ENCODE peak calls at places on chromosome 6, in four cellular contexts. G is T-helper 2 cell; R is WTC11; I is activated naive CD8-positive, alpha-beta T cell treated with anti-CD3 and anti-CD28 coated beads for 36 hours. Q is an unnamed sample.

GRCh38 chr6:131894735-131895424 is 56.3 kb downstream of the CCN2 start:
- DNase-seq in R (no peak), G (no peak), I (no peak), Q (no peak)

GRCh38 chr6:5667737-5668136 is 339.0 kb downstream of the NRN1 start:
- DNase-seq in G (no peak), R (no peak), I (no peak), Q (no peak)

GRCh38 chr6:123803456-123803861 is 206 bp upstream of the NKAIN2 start:
- DNase-seq in R (no peak), I (peak), G (no peak), Q (no peak)

GRCh38 chr6:137827411-137827940 is 39.6 kb upstream of the TNFAIP3 start:
- DNase-seq in G (no peak), R (no peak), I (no peak), Q (no peak)

GRCh38 chr6:38715016-38715809 is at the start of gene DNAH8:
- DNase-seq in I (peak), R (peak), G (no peak), Q (no peak)

GRCh38 chr6:125835221-125835744 is 44.5 kb downstream of the NCOA7 start:
- DNase-seq in I (no peak), R (no peak), G (no peak), Q (no peak)

GRCh38 chr6:170208171-170208601 is 82.7 kb downstream of the DLL1 start:
- DNase-seq in I (no peak), G (no peak), R (no peak), Q (no peak)

GRCh38 chr6:54516331-54516730 is 208.1 kb downstream of the TINAG start:
- DNase-seq in G (no peak), I (no peak), R (no peak), Q (no peak)

GRCh38 chr6:31903957-31904356 is 2.1 kb upstream of the ZBTB12 start:
- DNase-seq in G (no peak), I (no peak), R (no peak), Q (no peak)

GRCh38 chr6:7137335-7138106 is 29.8 kb downstream of the RREB1 start:
- DNase-seq in I (peak), R (no peak), G (peak), Q (no peak)

GRCh38 chr6:100202417-100203194 is 208.6 kb upstream of the MCHR2 start:
- DNase-seq in G (no peak), I (no peak), R (no peak), Q (no peak)

GRCh38 chr6:54646551-54647300 is 199.8 kb upstream of the FAM83B start:
- DNase-seq in I (no peak), G (no peak), R (no peak), Q (no peak)

GRCh38 chr6:13355043-13355945 is 27.0 kb upstream of the TBC1D7 start:
- DNase-seq in I (peak), R (no peak), G (no peak), Q (no peak)

GRCh38 chr6:151014404-151015150 is 149.1 kb downstream of the MTHFD1L start:
- DNase-seq in R (peak), G (no peak), I (peak), Q (peak)

GRCh38 chr6:112396221-112396620 is 49.1 kb downstream of the RFPL4B start:
- DNase-seq in I (no peak), G (no peak), R (no peak), Q (no peak)

GRCh38 chr6:32081168-32081624 is 27.9 kb downstream of the TNXB start:
- DNase-seq in I (no peak), G (no peak), R (no peak), Q (no peak)

GRCh38 chr6:7276199-7276524 is 36.8 kb downstream of the SSR1 start:
- DNase-seq in I (no peak), R (no peak), G (no peak), Q (no peak)

GRCh38 chr6:134363323-134364039 is 45.6 kb upstream of the SGK1 start:
- DNase-seq in G (no peak), R (no peak), I (no peak), Q (no peak)

GRCh38 chr6:6697620-6698019 is 109.1 kb downstream of the LY86 start:
- DNase-seq in G (no peak), R (no peak), I (no peak), Q (no peak)

GRCh38 chr6:79426625-79427278 is 110.5 kb downstream of the LCA5 start:
- DNase-seq in R (no peak), G (no peak), I (no peak), Q (no peak)

GRCh38 chr6:155493694-155494143 is 38.1 kb upstream of the NOX3 start:
- DNase-seq in G (no peak), I (no peak), R (no peak), Q (no peak)

GRCh38 chr6:44737349-44737748 is 349.8 kb downstream of the CDC5L start:
- DNase-seq in I (no peak), R (no peak), G (no peak), Q (no peak)

GRCh38 chr6:169847773-169848380 is 96.5 kb downstream of the ERMARD start:
- DNase-seq in G (no peak), R (no peak), I (no peak), Q (no peak)

GRCh38 chr6:11096109-11096508 is 2.5 kb downstream of the SMIM13 start:
- DNase-seq in R (peak), I (no peak), G (no peak), Q (no peak)

GRCh38 chr6:39819226-39819625 is 27.1 kb downstream of the DAAM2 start:
- DNase-seq in G (no peak), I (no peak), R (no peak), Q (no peak)

GRCh38 chr6:35280903-35281302 is 16.7 kb upstream of the DEF6 start:
- DNase-seq in I (no peak), R (no peak), G (no peak), Q (no peak)

GRCh38 chr6:13554929-13555333 is 19.5 kb upstream of the SIRT5 start:
- DNase-seq in G (no peak), R (peak), I (no peak), Q (no peak)

GRCh38 chr6:54244430-54244829 is 63.8 kb upstream of the TINAG start:
- DNase-seq in I (no peak), R (no peak), G (no peak), Q (no peak)

GRCh38 chr6:3085074-3085473 is 16.8 kb downstream of the RIPK1 start:
- DNase-seq in I (no peak), R (no peak), G (no peak), Q (no peak)

GRCh38 chr6:96907498-96907897 is 9.8 kb upstream of the NDUFAF4 start:
- DNase-seq in R (no peak), I (peak), G (no peak), Q (no peak)

GRCh38 chr6:79225718-79226117 is 8.8 kb downstream of the HMGN3 start:
- DNase-seq in G (no peak), I (no peak), R (no peak), Q (no peak)

GRCh38 chr6:43887906-43888683 is 118.1 kb downstream of the VEGFA start:
- DNase-seq in I (no peak), R (no peak), G (no peak), Q (no peak)